ENCODE peak calls at places on chromosomes 4 and X, in five cellular contexts. One of them, this sample, is unnamed.

GRCh38 chrX:119757646-119757978 is 776 bp upstream of the SOWAHD start:
- DNase-seq in NCI-H1105: no peak
- DNase-seq in fibroblast of the conjunctiva: no peak
- DNase-seq in stromal cell of bone marrow: no peak
- DNase-seq in amniotic stem cell: no peak
- DNase-seq in this sample: no peak

GRCh38 chr4:110516106-110516922 is 40.4 kb downstream of the ENPEP start:
- DNase-seq in amniotic stem cell: peak; percentile 24
- DNase-seq in NCI-H1105: peak; percentile 18
- DNase-seq in fibroblast of the conjunctiva: peak; percentile 49
- DNase-seq in stromal cell of bone marrow: peak; percentile 25
- DNase-seq in this sample: peak; percentile 41

GRCh38 chr4:98994474-98995182 is 893 bp upstream of the METAP1 start:
- DNase-seq in fibroblast of the conjunctiva: peak; percentile 16
- DNase-seq in NCI-H1105: no peak
- DNase-seq in amniotic stem cell: no peak
- DNase-seq in stromal cell of bone marrow: no peak
- DNase-seq in this sample: no peak

GRCh38 chrX:124573458-124573857 is 227.1 kb downstream of the SH2D1A start:
- DNase-seq in amniotic stem cell: no peak
- DNase-seq in fibroblast of the conjunctiva: no peak
- DNase-seq in stromal cell of bone marrow: no peak
- DNase-seq in NCI-H1105: no peak
- DNase-seq in this sample: no peak

GRCh38 chr4:1819816-1820215 is 26.7 kb downstream of the FGFR3 start:
- DNase-seq in stromal cell of bone marrow: no peak
- DNase-seq in amniotic stem cell: no peak
- DNase-seq in NCI-H1105: no peak
- DNase-seq in fibroblast of the conjunctiva: no peak
- DNase-seq in this sample: no peak

GRCh38 chr4:171812377-171813194 is 618 bp upstream of the GALNTL6 start:
- DNase-seq in amniotic stem cell: no peak
- DNase-seq in stromal cell of bone marrow: no peak
- DNase-seq in NCI-H1105: no peak
- DNase-seq in fibroblast of the conjunctiva: no peak
- DNase-seq in this sample: no peak

GRCh38 chr4:94457692-94458106 is 6.0 kb downstream of the PDLIM5 start:
- DNase-seq in stromal cell of bone marrow: no peak
- DNase-seq in fibroblast of the conjunctiva: no peak
- DNase-seq in amniotic stem cell: no peak
- DNase-seq in NCI-H1105: no peak
- DNase-seq in this sample: no peak

GRCh38 chrX:35292522-35292921 is 349.9 kb downstream of the FAM47B start:
- DNase-seq in NCI-H1105: no peak
- DNase-seq in fibroblast of the conjunctiva: no peak
- DNase-seq in stromal cell of bone marrow: no peak
- DNase-seq in amniotic stem cell: no peak
- DNase-seq in this sample: no peak

GRCh38 chrX:97021680-97022079 is 138.0 kb downstream of the RPA4 start:
- DNase-seq in stromal cell of bone marrow: no peak
- DNase-seq in NCI-H1105: no peak
- DNase-seq in amniotic stem cell: no peak
- DNase-seq in fibroblast of the conjunctiva: no peak
- DNase-seq in this sample: no peak

GRCh38 chr4:40157444-40157843 is 39.4 kb upstream of the RHOH start:
- DNase-seq in amniotic stem cell: no peak
- DNase-seq in NCI-H1105: no peak
- DNase-seq in stromal cell of bone marrow: no peak
- DNase-seq in fibroblast of the conjunctiva: no peak
- DNase-seq in this sample: no peak

GRCh38 chr4:158783775-158784174 is 14.9 kb downstream of the FNIP2 start:
- DNase-seq in stromal cell of bone marrow: no peak
- DNase-seq in NCI-H1105: no peak
- DNase-seq in amniotic stem cell: no peak
- DNase-seq in fibroblast of the conjunctiva: no peak
- DNase-seq in this sample: no peak

GRCh38 chr4:127212701-127213100 is 420.1 kb upstream of the INTU start:
- DNase-seq in fibroblast of the conjunctiva: no peak
- DNase-seq in NCI-H1105: no peak
- DNase-seq in amniotic stem cell: no peak
- DNase-seq in stromal cell of bone marrow: no peak
- DNase-seq in this sample: no peak

GRCh38 chrX:91414710-91415109 is 19.9 kb upstream of the PABPC5 start:
- DNase-seq in amniotic stem cell: no peak
- DNase-seq in stromal cell of bone marrow: no peak
- DNase-seq in NCI-H1105: no peak
- DNase-seq in fibroblast of the conjunctiva: no peak
- DNase-seq in this sample: no peak

GRCh38 chr4:10006604-10007435 is 14.5 kb downstream of the SLC2A9 start:
- DNase-seq in amniotic stem cell: no peak
- DNase-seq in NCI-H1105: no peak
- DNase-seq in fibroblast of the conjunctiva: no peak
- DNase-seq in stromal cell of bone marrow: peak; percentile 36
- DNase-seq in this sample: peak; percentile 90

GRCh38 chr4:110970642-110971041 is 347.8 kb upstream of the PITX2 start:
- DNase-seq in amniotic stem cell: peak; percentile 35
- DNase-seq in fibroblast of the conjunctiva: peak; percentile 32
- DNase-seq in NCI-H1105: no peak
- DNase-seq in stromal cell of bone marrow: peak; percentile 21
- DNase-seq in this sample: no peak

GRCh38 chr4:102722740-102723139 is 38.0 kb downstream of the MANBA start:
- DNase-seq in amniotic stem cell: no peak
- DNase-seq in stromal cell of bone marrow: no peak
- DNase-seq in NCI-H1105: no peak
- DNase-seq in fibroblast of the conjunctiva: no peak
- DNase-seq in this sample: no peak

GRCh38 chr4:37661643-37662221 is 24.4 kb downstream of the RELL1 start:
- DNase-seq in NCI-H1105: no peak
- DNase-seq in fibroblast of the conjunctiva: no peak
- DNase-seq in amniotic stem cell: no peak
- DNase-seq in stromal cell of bone marrow: no peak
- DNase-seq in this sample: no peak

GRCh38 chr4:159545556-159545955 is 442.7 kb downstream of the RAPGEF2 start:
- DNase-seq in NCI-H1105: no peak
- DNase-seq in fibroblast of the conjunctiva: no peak
- DNase-seq in stromal cell of bone marrow: no peak
- DNase-seq in amniotic stem cell: no peak
- DNase-seq in this sample: no peak

GRCh38 chr4:53586121-53586816 is 5.0 kb downstream of the LNX1 start:
- DNase-seq in NCI-H1105: no peak
- DNase-seq in stromal cell of bone marrow: peak; percentile 75
- DNase-seq in amniotic stem cell: peak; percentile 81
- DNase-seq in fibroblast of the conjunctiva: peak; percentile 76
- DNase-seq in this sample: peak; percentile 83

GRCh38 chr4:106587558-106587957 is 219.0 kb upstream of the GIMD1 start:
- DNase-seq in stromal cell of bone marrow: peak; percentile 55
- DNase-seq in fibroblast of the conjunctiva: peak; percentile 12
- DNase-seq in amniotic stem cell: no peak
- DNase-seq in NCI-H1105: no peak
- DNase-seq in this sample: peak; percentile 36

GRCh38 chrX:100748133-100748532 is 16.2 kb upstream of the SYTL4 start:
- DNase-seq in fibroblast of the conjunctiva: no peak
- DNase-seq in amniotic stem cell: no peak
- DNase-seq in NCI-H1105: no peak
- DNase-seq in stromal cell of bone marrow: no peak
- DNase-seq in this sample: no peak

GRCh38 chr4:7151668-7152227 is 40.6 kb upstream of the SORCS2 start:
- DNase-seq in stromal cell of bone marrow: no peak
- DNase-seq in fibroblast of the conjunctiva: no peak
- DNase-seq in amniotic stem cell: no peak
- DNase-seq in NCI-H1105: no peak
- DNase-seq in this sample: no peak

GRCh38 chr4:71377561-71377960 is 38.7 kb downstream of the SLC4A4 start:
- DNase-seq in stromal cell of bone marrow: peak; percentile 74
- DNase-seq in fibroblast of the conjunctiva: peak; percentile 23
- DNase-seq in amniotic stem cell: peak; percentile 23
- DNase-seq in NCI-H1105: no peak
- DNase-seq in this sample: no peak

GRCh38 chr4:90580271-90580825 is 453.2 kb downstream of the CCSER1 start:
- DNase-seq in NCI-H1105: no peak
- DNase-seq in stromal cell of bone marrow: no peak
- DNase-seq in amniotic stem cell: no peak
- DNase-seq in fibroblast of the conjunctiva: no peak
- DNase-seq in this sample: no peak

GRCh38 chr4:137694138-137694537 is 161.8 kb upstream of the PCDH18 start:
- DNase-seq in stromal cell of bone marrow: peak; percentile 35
- DNase-seq in fibroblast of the conjunctiva: no peak
- DNase-seq in NCI-H1105: no peak
- DNase-seq in amniotic stem cell: no peak
- DNase-seq in this sample: no peak

GRCh38 chr4:94528792-94529451 is 77.2 kb downstream of the PDLIM5 start:
- DNase-seq in NCI-H1105: no peak
- DNase-seq in fibroblast of the conjunctiva: no peak
- DNase-seq in stromal cell of bone marrow: no peak
- DNase-seq in amniotic stem cell: no peak
- DNase-seq in this sample: no peak

GRCh38 chr4:111399523-111400135 is 745.6 kb upstream of the FAM241A start:
- DNase-seq in stromal cell of bone marrow: peak; percentile 20
- DNase-seq in fibroblast of the conjunctiva: no peak
- DNase-seq in NCI-H1105: no peak
- DNase-seq in amniotic stem cell: no peak
- DNase-seq in this sample: no peak

GRCh38 chr4:122688529-122688928 is 44.0 kb upstream of the BBS12 start:
- DNase-seq in amniotic stem cell: no peak
- DNase-seq in NCI-H1105: no peak
- DNase-seq in stromal cell of bone marrow: no peak
- DNase-seq in fibroblast of the conjunctiva: no peak
- DNase-seq in this sample: no peak

GRCh38 chr4:156295676-156296075 is 342.0 kb upstream of the CTSO start:
- DNase-seq in NCI-H1105: no peak
- DNase-seq in fibroblast of the conjunctiva: no peak
- DNase-seq in amniotic stem cell: no peak
- DNase-seq in stromal cell of bone marrow: no peak
- DNase-seq in this sample: no peak

GRCh38 chr4:5460106-5460801 is 248.1 kb downstream of the EVC2 start:
- DNase-seq in stromal cell of bone marrow: peak; percentile 8
- DNase-seq in fibroblast of the conjunctiva: peak; percentile 6
- DNase-seq in NCI-H1105: no peak
- DNase-seq in amniotic stem cell: no peak
- DNase-seq in this sample: no peak

GRCh38 chr4:169200361-169201030 is 70.3 kb downstream of the SH3RF1 start:
- DNase-seq in stromal cell of bone marrow: no peak
- DNase-seq in NCI-H1105: no peak
- DNase-seq in amniotic stem cell: no peak
- DNase-seq in fibroblast of the conjunctiva: no peak
- DNase-seq in this sample: no peak

GRCh38 chrX:54043084-54043483 is 1.2 kb downstream of the PHF8 start:
- DNase-seq in fibroblast of the conjunctiva: no peak
- DNase-seq in stromal cell of bone marrow: no peak
- DNase-seq in NCI-H1105: no peak
- DNase-seq in amniotic stem cell: no peak
- DNase-seq in this sample: no peak

GRCh38 chrX:2299871-2300270 is 200.9 kb downstream of the DHRSX start:
- DNase-seq in amniotic stem cell: no peak
- DNase-seq in stromal cell of bone marrow: no peak
- DNase-seq in fibroblast of the conjunctiva: no peak
- DNase-seq in NCI-H1105: no peak
- DNase-seq in this sample: no peak

GRCh38 chr4:77833158-77833724 is 14.1 kb upstream of the CNOT6L start:
- DNase-seq in amniotic stem cell: no peak
- DNase-seq in stromal cell of bone marrow: no peak
- DNase-seq in fibroblast of the conjunctiva: no peak
- DNase-seq in NCI-H1105: no peak
- DNase-seq in this sample: no peak

GRCh38 chr4:95077864-95078263 is 320.1 kb downstream of the BMPR1B start:
- DNase-seq in stromal cell of bone marrow: no peak
- DNase-seq in fibroblast of the conjunctiva: no peak
- DNase-seq in amniotic stem cell: no peak
- DNase-seq in NCI-H1105: no peak
- DNase-seq in this sample: peak; percentile 13

GRCh38 chr4:14415146-14415545 is 587.1 kb upstream of the CPEB2 start:
- DNase-seq in stromal cell of bone marrow: no peak
- DNase-seq in fibroblast of the conjunctiva: no peak
- DNase-seq in amniotic stem cell: peak; percentile 10
- DNase-seq in NCI-H1105: no peak
- DNase-seq in this sample: no peak

This sample was measured in keratinocyte.